ENCODE peak calls at places on chromosomes 3 and 15, in seven cellular contexts. R is HFFc6, N is Panc1, D is NB4, I is fibroblast of mammary gland, B is gastrocnemius medialis, S is progenitor cell of endocrine pancreas. T is an unnamed sample.

GRCh38 chr3:78116874-78117273 is 1077.0 kb downstream of the ROBO2 start:
- DNase-seq in R (no peak), N (no peak), D (peak), I (peak), B (no peak), S (no peak), T (no peak)

GRCh38 chr3:45055032-45055410 is 28.9 kb downstream of the CLEC3B start:
- DNase-seq in R (peak), N (no peak), D (peak), I (peak), B (no peak), S (no peak), T (no peak)

GRCh38 chr15:47548986-47549385 is 168.3 kb upstream of the SEMA6D start:
- DNase-seq in R (no peak), N (no peak), D (no peak), I (no peak), B (no peak), S (no peak), T (no peak)

GRCh38 chr3:141538568-141538967 is 51.7 kb downstream of the RASA2 start:
- DNase-seq in R (no peak), N (no peak), D (no peak), I (peak), B (no peak), S (no peak), T (no peak)

GRCh38 chr3:40996827-40997710 is 202.2 kb upstream of the CTNNB1 start:
- DNase-seq in R (no peak), N (no peak), D (no peak), I (no peak), B (no peak), S (no peak), T (no peak)

GRCh38 chr15:78715439-78715838 is 74.4 kb upstream of the CHRNB4 start:
- DNase-seq in R (no peak), N (no peak), D (no peak), I (peak), B (no peak), S (no peak), T (no peak)

GRCh38 chr15:75063338-75063737 is 39.9 kb downstream of the PPCDC start:
- DNase-seq in R (peak), N (no peak), D (no peak), I (peak), B (no peak), S (no peak), T (no peak)

GRCh38 chr3:31819441-31819840 is 161.6 kb downstream of the OSBPL10 start:
- DNase-seq in R (no peak), N (no peak), D (no peak), I (no peak), B (no peak), S (no peak), T (no peak)

GRCh38 chr3:96813820-96814580 is 394 bp upstream of the EPHA6 start:
- DNase-seq in R (peak), N (no peak), D (no peak), I (peak), B (no peak), S (peak), T (no peak)

GRCh38 chr3:79564192-79564591 is 203.6 kb downstream of the ROBO1 start:
- DNase-seq in R (no peak), N (no peak), D (no peak), I (no peak), B (no peak), S (no peak), T (no peak)

GRCh38 chr15:83694030-83694429 is 40.1 kb downstream of the ADAMTSL3 start:
- DNase-seq in R (no peak), N (no peak), D (peak), I (peak), B (no peak), S (no peak), T (no peak)

GRCh38 chr3:58242340-58242739 is 4.7 kb downstream of the ABHD6 start:
- DNase-seq in R (peak), N (no peak), D (no peak), I (no peak), B (no peak), S (no peak), T (no peak)

GRCh38 chr3:176633511-176633910 is 563.8 kb downstream of the TBL1XR1 start:
- DNase-seq in R (no peak), N (no peak), D (no peak), I (no peak), B (no peak), S (no peak), T (no peak)

GRCh38 chr15:55649058-55649423 is 60.9 kb upstream of the PYGO1 start:
- DNase-seq in R (peak), N (no peak), D (no peak), I (peak), B (no peak), S (no peak), T (no peak)

GRCh38 chr15:74983725-74984231 is 11.6 kb upstream of the SCAMP5 start:
- DNase-seq in R (peak), N (no peak), D (peak), I (peak), B (no peak), S (no peak), T (no peak)

GRCh38 chr3:185421577-185422232 is 58.8 kb downstream of the MAP3K13 start:
- DNase-seq in R (no peak), N (no peak), D (no peak), I (no peak), B (no peak), S (no peak), T (no peak)

GRCh38 chr3:108125151-108125540 is 34.3 kb upstream of the CD47 start:
- DNase-seq in R (no peak), N (no peak), D (no peak), I (no peak), B (no peak), S (no peak), T (no peak)

GRCh38 chr15:68130851-68131250 is 74.3 kb downstream of the CALML4 start:
- DNase-seq in R (no peak), N (no peak), D (no peak), I (no peak), B (no peak), S (no peak), T (no peak)

GRCh38 chr3:47394140-47394855 is 13.5 kb downstream of the PTPN23 start:
- DNase-seq in R (peak), N (no peak), D (no peak), I (no peak), B (no peak), S (no peak), T (no peak)
- TF ChIP-seq CTCF in R (peak), N (no peak), D (no peak), I (no peak), B (no peak), S (peak), T (no peak)

GRCh38 chr3:188165596-188165995 is 11.6 kb downstream of the LPP start:
- DNase-seq in R (no peak), N (no peak), D (no peak), I (peak), B (no peak), S (no peak), T (no peak)

GRCh38 chr3:188160751-188161150 is 6.8 kb downstream of the LPP start:
- DNase-seq in R (no peak), N (no peak), D (no peak), I (no peak), B (no peak), S (no peak), T (no peak)

GRCh38 chr3:188166471-188166870 is 12.5 kb downstream of the LPP start:
- DNase-seq in R (no peak), N (no peak), D (no peak), I (no peak), B (no peak), S (no peak), T (no peak)

GRCh38 chr3:188158731-188159355 is 4.9 kb downstream of the LPP start:
- DNase-seq in R (no peak), N (no peak), D (no peak), I (no peak), B (no peak), S (no peak), T (no peak)

GRCh38 chr3:188164248-188164687 is 10.3 kb downstream of the LPP start:
- DNase-seq in R (no peak), N (no peak), D (no peak), I (no peak), B (no peak), S (no peak), T (no peak)
- TF ChIP-seq CTCF in R (no peak), N (no peak), D (no peak), I (no peak), B (no peak), S (no peak), T (no peak)

DNA sequence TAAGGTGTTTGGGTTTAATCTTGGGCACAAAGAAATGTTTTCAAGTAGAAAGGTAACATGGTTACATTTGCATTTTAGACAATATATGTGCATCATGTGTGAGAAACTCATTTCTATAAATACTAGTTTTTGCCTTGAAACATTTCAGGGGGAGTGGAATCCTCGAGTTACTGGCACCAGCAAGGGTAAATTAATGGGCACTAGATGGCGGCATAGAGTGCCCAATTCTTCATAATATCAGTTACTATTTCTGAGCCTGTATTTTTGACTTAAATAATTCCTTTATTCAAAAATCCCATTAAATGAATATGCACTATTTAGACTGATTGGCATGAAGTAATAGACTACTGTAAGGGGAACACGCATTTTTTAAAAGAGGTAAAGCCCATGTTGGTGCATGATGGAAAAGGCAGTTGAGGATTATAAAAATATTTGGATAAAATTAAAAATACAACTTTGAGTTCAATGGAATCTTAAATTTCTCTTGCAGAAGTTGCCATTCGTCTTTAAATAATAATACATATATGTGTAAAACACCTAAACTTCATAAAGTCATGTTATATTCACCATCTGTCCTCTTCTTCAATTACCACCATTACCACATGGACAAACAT is 106.3 kb downstream of the ZBTB20 start:
- DNase-seq in R (peak), N (peak), D (peak), I (peak), B (no peak), S (no peak), T (no peak)
- TF ChIP-seq CTCF in R (peak), N (peak), D (peak), I (peak), B (peak), S (peak), T (peak)

GRCh38 chr3:166902374-166902773 is 477.7 kb downstream of the ZBBX start:
- DNase-seq in R (no peak), N (no peak), D (no peak), I (peak), B (no peak), S (no peak), T (no peak)
- TF ChIP-seq CTCF in R (peak), N (no peak), D (no peak), I (peak), B (no peak), S (peak), T (no peak)

DNA sequence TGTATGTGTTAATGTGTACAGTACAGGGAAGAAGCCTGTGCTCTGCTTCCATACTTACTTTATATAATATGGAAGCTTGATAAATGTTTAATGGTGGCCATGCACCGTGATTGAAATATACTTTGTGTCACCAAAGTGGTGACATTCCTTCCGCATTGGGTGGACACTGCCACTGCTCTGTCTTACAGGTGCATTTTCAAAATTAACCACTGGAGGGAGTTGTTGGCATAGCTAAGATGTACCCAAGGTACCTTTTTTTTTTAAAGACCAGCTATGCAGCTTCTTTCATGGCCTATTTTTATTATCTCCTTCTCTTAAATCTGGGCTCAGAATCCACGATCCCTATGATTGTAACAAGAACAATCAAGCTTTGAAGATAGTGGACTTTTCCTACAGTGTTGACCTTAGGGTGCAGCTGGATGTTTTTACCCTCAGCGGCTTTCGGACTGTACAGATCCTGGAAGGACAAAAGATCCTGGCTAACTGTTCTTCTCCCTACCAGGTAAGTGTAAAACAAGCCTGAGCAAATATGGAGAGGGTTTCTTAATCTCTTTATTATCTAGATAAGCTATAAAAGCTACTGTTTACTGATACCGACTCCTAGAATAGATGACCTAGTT is 21.6 kb upstream of the PAK6 start:
- DNase-seq in R (peak), N (peak), D (peak), I (peak), B (no peak), S (peak), T (no peak)
- TF ChIP-seq CTCF in R (peak), N (peak), D (peak), I (peak), B (peak), S (peak), T (peak)

GRCh38 chr3:195394700-195395099 is 48.1 kb downstream of the ACAP2 start:
- DNase-seq in R (no peak), N (no peak), D (no peak), I (peak), B (no peak), S (no peak), T (no peak)

GRCh38 chr3:195395208-195395816 is 47.5 kb downstream of the ACAP2 start:
- DNase-seq in R (no peak), N (no peak), D (no peak), I (no peak), B (no peak), S (no peak), T (no peak)

GRCh38 chr3:195401959-195402358 is 40.9 kb downstream of the ACAP2 start:
- DNase-seq in R (no peak), N (no peak), D (no peak), I (no peak), B (no peak), S (no peak), T (no peak)

GRCh38 chr3:195394024-195394423 is 48.8 kb downstream of the ACAP2 start:
- DNase-seq in R (no peak), N (no peak), D (no peak), I (no peak), B (no peak), S (no peak), T (no peak)

DNA sequence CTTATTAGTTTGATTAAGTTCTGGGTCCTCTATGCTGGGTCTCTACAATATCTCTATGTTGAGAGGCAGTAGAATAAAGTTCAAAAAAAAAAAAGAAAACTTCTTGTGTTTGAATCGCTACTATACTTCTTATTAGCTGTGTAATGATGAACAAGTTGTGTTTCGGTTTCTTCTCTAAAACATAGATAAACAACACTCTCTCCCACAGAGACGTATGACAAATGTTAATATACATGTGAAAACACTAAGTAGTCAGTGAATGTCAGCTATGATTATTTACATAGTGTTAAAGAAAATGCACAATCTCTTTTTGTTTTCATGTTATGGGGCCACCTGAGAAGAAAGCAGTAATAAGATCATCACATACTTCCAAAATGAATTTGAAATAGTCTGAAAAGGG is 45.3 kb downstream of the ACAP2 start:
- DNase-seq in R (no peak), N (no peak), D (no peak), I (no peak), B (no peak), S (no peak), T (no peak)
- TF ChIP-seq CTCF in R (no peak), N (no peak), D (no peak), I (no peak), B (no peak), S (no peak), T (no peak)

T was measured in natural killer cell.